ENCODE peak calls at places on chromosomes 3 and 15, in five cellular contexts. Y is WTC11, A is GM13976, R is right atrium auricular region, Q is psoas muscle. J is an unnamed sample.
A peak's percentile ranks its signal among the peaks of the same experiment; 100 is the strongest.

GRCh38 chr3:196063049-196063448 is 18.8 kb downstream of the TFRC start:
- DNase-seq in Y (no peak), A (no peak), R (no peak), Q (no peak), J (no peak)

GRCh38 chr15:68696532-68697363 is 118.0 kb downstream of the CORO2B start:
- DNase-seq in Y (no peak), A (no peak), R (no peak), Q (no peak), J (no peak)

GRCh38 chr3:115475178-115476041 is 147.9 kb upstream of the GAP43 start:
- DNase-seq in Y (no peak), A (no peak), R (no peak), Q (no peak), J (no peak)

GRCh38 chr15:87619161-87619960 is 637.2 kb downstream of the NTRK3 start:
- DNase-seq in Y (no peak), A (no peak), R (no peak), Q (no peak), J (no peak)

GRCh38 chr3:107745354-107745753 is 222.6 kb downstream of the BBX start:
- DNase-seq in Y (no peak), A (no peak), R (no peak), Q (no peak), J (no peak)

GRCh38 chr3:120688121-120688520 is 6.1 kb upstream of the HGD start:
- DNase-seq in Y (no peak), A (peak; percentile 53), R (no peak), Q (no peak), J (no peak)

GRCh38 chr15:64247906-64248541 is 85.2 kb upstream of the PPIB start:
- DNase-seq in Y (no peak), A (peak; percentile 54), R (no peak), Q (no peak), J (no peak)

GRCh38 chr3:7693976-7694375 is 807.6 kb upstream of the LMCD1 start:
- DNase-seq in Y (no peak), A (no peak), R (no peak), Q (no peak), J (no peak)

GRCh38 chr15:55289573-55290360 is at the start of gene RAB27A:
- DNase-seq in Y (peak; percentile 81), A (peak; percentile 91), R (peak; percentile 65), Q (peak; percentile 72), J (peak; percentile 72)

GRCh38 chr3:112084980-112085697 is 1.1 kb upstream of the C3orf52 start:
- DNase-seq in Y (no peak), A (no peak), R (no peak), Q (no peak), J (no peak)

GRCh38 chr3:55484191-55484644 is 2.9 kb downstream of the WNT5A start:
- DNase-seq in Y (peak; percentile 53), A (peak; percentile 32), R (no peak), Q (peak; percentile 53), J (no peak)

GRCh38 chr3:50146316-50146901 is 8.7 kb upstream of the SEMA3F start:
- DNase-seq in Y (peak; percentile 39), A (no peak), R (no peak), Q (no peak), J (no peak)
- TF ChIP-seq CTCF in Y (no peak), A (no peak), R (no peak), Q (no peak), J (no peak)

GRCh38 chr15:78298983-78299301 is 467 bp downstream of the SKIC8 start:
- DNase-seq in Y (no peak), A (no peak), R (no peak), Q (no peak), J (no peak)
- TF ChIP-seq CTCF in Y (no peak), A (no peak), R (no peak), Q (no peak), J (no peak)

DNA sequence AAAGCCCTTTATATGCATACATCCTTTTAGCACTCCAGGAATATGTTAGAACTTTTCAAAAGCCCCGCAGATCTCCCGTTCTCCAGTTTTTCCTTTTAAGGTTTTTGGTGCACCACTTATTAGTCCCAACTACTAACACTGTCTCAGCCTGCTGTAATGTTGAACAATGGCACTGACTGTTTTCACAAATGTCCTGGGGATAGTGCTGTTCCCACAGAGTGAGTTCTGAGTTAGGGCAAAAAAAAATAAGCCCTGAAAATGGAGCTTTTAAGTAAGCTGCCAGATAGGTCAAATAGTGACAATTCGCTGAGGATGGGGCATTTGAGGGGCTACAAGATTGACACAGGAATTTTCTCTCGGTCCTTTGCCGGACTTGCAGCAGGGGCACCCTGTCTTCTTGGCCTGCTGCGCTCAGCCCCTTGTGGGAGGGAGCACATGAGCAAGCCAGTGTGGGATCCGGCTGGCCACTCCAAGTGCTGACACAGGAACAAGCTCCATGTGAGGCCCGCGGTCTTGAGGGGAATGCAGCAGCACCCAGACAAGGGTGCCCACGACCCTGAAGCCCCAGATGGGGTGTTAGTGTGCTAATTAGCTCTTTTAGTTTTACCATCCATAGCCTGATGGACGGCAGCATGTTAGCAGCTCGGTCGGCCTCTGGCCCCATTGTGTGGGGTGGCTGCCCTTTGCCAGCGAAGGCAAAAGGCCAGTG is 96.1 kb downstream of the VPS8 start:
- DNase-seq in Y (peak; percentile 29), A (no peak), R (peak; percentile 57), Q (peak; percentile 39), J (no peak)
- TF ChIP-seq CTCF in Y (no peak), A (no peak), R (no peak), Q (no peak), J (no peak)

GRCh38 chr15:37133619-37134018 is 33.3 kb upstream of the MEIS2 start:
- DNase-seq in Y (no peak), A (no peak), R (no peak), Q (no peak), J (no peak)
- TF ChIP-seq CTCF in Y (no peak), A (no peak), R (no peak), Q (no peak), J (no peak)

GRCh38 chr3:166837535-166837934 is 542.6 kb downstream of the ZBBX start:
- DNase-seq in Y (peak; percentile 20), A (peak; percentile 20), R (no peak), Q (no peak), J (no peak)
- TF ChIP-seq CTCF in Y (peak; percentile 59), A (peak; percentile 34), R (no peak), Q (peak; percentile 12), J (no peak)